ENCODE peak calls at places on chromosomes 2 and 18, in six cellular contexts. P is amniotic stem cell, C is A549, Z is T-helper 2 cell, O is M059J, G is HCT116. M is an unnamed sample.

GRCh38 chr2:33322099-33322498 is 154.3 kb upstream of the RASGRP3 start:
- DNase-seq in O (peak), P (no peak), C (no peak), G (no peak), Z (no peak), M (peak)

GRCh38 chr18:9428862-9429661 is 46.3 kb upstream of the RALBP1 start:
- DNase-seq in G (no peak), O (no peak), P (no peak), C (no peak), Z (no peak), M (no peak)

GRCh38 chr2:235740821-235741220 is 247.0 kb downstream of the AGAP1 start:
- DNase-seq in O (peak), G (no peak), Z (no peak), C (peak), P (no peak), M (no peak)

GRCh38 chr18:9016819-9017169 is 85.7 kb upstream of the NDUFV2 start:
- DNase-seq in P (no peak), O (no peak), C (no peak), G (no peak), Z (no peak), M (no peak)

GRCh38 chr2:113228991-113229716 is 49.6 kb downstream of the PAX8 start:
- DNase-seq in Z (no peak), O (no peak), P (no peak), C (no peak), G (no peak), M (no peak)

GRCh38 chr18:32296851-32297250 is 107.0 kb downstream of the MEP1B start:
- DNase-seq in Z (no peak), O (no peak), C (no peak), P (no peak), G (no peak), M (no peak)

GRCh38 chr18:49647496-49648168 is 85.8 kb downstream of the LIPG start:
- DNase-seq in P (no peak), G (no peak), O (peak), Z (no peak), C (no peak), M (peak)

GRCh38 chr2:113966171-113966570 is 76.3 kb downstream of the ACTR3 start:
- DNase-seq in C (no peak), P (no peak), G (no peak), O (no peak), Z (no peak), M (no peak)

GRCh38 chr2:43605851-43606250 is 10.0 kb upstream of the THADA start:
- DNase-seq in G (no peak), Z (no peak), O (no peak), C (no peak), P (no peak), M (no peak)

GRCh38 chr2:239322414-239323086 is 78.3 kb downstream of the HDAC4 start:
- DNase-seq in P (no peak), G (no peak), C (no peak), Z (no peak), O (peak), M (peak)

GRCh38 chr2:168903888-168904287 is 2.8 kb downstream of the G6PC2 start:
- DNase-seq in Z (no peak), O (no peak), P (no peak), C (no peak), G (no peak), M (no peak)

GRCh38 chr2:23803275-23803964 is 123.5 kb downstream of the ATAD2B start:
- DNase-seq in G (no peak), C (no peak), Z (no peak), P (no peak), O (peak), M (peak)

GRCh38 chr2:62304429-62305417 is 108.8 kb downstream of the B3GNT2 start:
- DNase-seq in Z (no peak), G (peak), C (no peak), O (peak), P (peak), M (peak)

GRCh38 chr2:18910843-18911242 is 321.5 kb upstream of the NT5C1B start:
- DNase-seq in Z (no peak), G (peak), C (peak), O (peak), P (no peak), M (peak)

GRCh38 chr2:37985333-37985732 is 60.2 kb downstream of the RMDN2 start:
- DNase-seq in C (no peak), O (peak), Z (no peak), P (no peak), G (no peak), M (peak)

GRCh38 chr2:217445726-217446125 is 557.1 kb downstream of the TNS1 start:
- DNase-seq in P (no peak), G (no peak), O (peak), Z (no peak), C (no peak), M (peak)

M was measured in astrocyte.